ENCODE peak calls at places on chromosome 14, in six cellular contexts. One of them, this sample, is unnamed.

GRCh38 chr14:86892167-86892956 is 1100.6 kb downstream of the GALC start:
- DNase-seq in PC-3: peak; percentile 2
- DNase-seq in MM.1S: no peak
- DNase-seq in neural progenitor cell: peak; percentile 15
- DNase-seq in GM23338: no peak
- DNase-seq in SK-N-SH: no peak
- DNase-seq in this sample: no peak

GRCh38 chr14:73180385-73180805 is 44.1 kb downstream of the PSEN1 start:
- DNase-seq in PC-3: peak; percentile 31
- DNase-seq in MM.1S: no peak
- DNase-seq in neural progenitor cell: no peak
- DNase-seq in GM23338: no peak
- DNase-seq in SK-N-SH: no peak
- DNase-seq in this sample: peak; percentile 89

GRCh38 chr14:56199095-56199975 is 81.1 kb downstream of the PELI2 start:
- DNase-seq in PC-3: no peak
- DNase-seq in MM.1S: no peak
- DNase-seq in neural progenitor cell: no peak
- DNase-seq in GM23338: no peak
- DNase-seq in SK-N-SH: no peak
- DNase-seq in this sample: peak; percentile 97

GRCh38 chr14:105180598-105181528 is at the start of gene NUDT14:
- DNase-seq in PC-3: peak; percentile 77
- DNase-seq in MM.1S: peak; percentile 58
- DNase-seq in neural progenitor cell: peak; percentile 80
- DNase-seq in GM23338: peak; percentile 75
- DNase-seq in SK-N-SH: peak; percentile 96
- DNase-seq in this sample: peak; percentile 86

GRCh38 chr14:94098359-94098758 is 12.2 kb upstream of the IFI27 start:
- DNase-seq in PC-3: no peak
- DNase-seq in MM.1S: no peak
- DNase-seq in neural progenitor cell: no peak
- DNase-seq in GM23338: no peak
- DNase-seq in SK-N-SH: no peak
- DNase-seq in this sample: peak; percentile 72

GRCh38 chr14:90091393-90091792 is 29.6 kb downstream of the KCNK13 start:
- DNase-seq in PC-3: peak; percentile 93
- DNase-seq in MM.1S: no peak
- DNase-seq in neural progenitor cell: no peak
- DNase-seq in GM23338: no peak
- DNase-seq in SK-N-SH: peak; percentile 50
- DNase-seq in this sample: peak; percentile 3

GRCh38 chr14:101127239-101127638 is 223.7 kb upstream of the RTL1 start:
- DNase-seq in PC-3: no peak
- DNase-seq in MM.1S: no peak
- DNase-seq in neural progenitor cell: no peak
- DNase-seq in GM23338: no peak
- DNase-seq in SK-N-SH: peak; percentile 86
- DNase-seq in this sample: peak; percentile 6

GRCh38 chr14:50854521-50854920 is 17.3 kb upstream of the ABHD12B start:
- DNase-seq in PC-3: no peak
- DNase-seq in MM.1S: no peak
- DNase-seq in neural progenitor cell: no peak
- DNase-seq in GM23338: no peak
- DNase-seq in SK-N-SH: no peak
- DNase-seq in this sample: no peak

GRCh38 chr14:68638817-68639517 is 153.9 kb downstream of the ZFP36L1 start:
- DNase-seq in PC-3: no peak
- DNase-seq in MM.1S: no peak
- DNase-seq in neural progenitor cell: no peak
- DNase-seq in GM23338: no peak
- DNase-seq in SK-N-SH: no peak
- DNase-seq in this sample: no peak

GRCh38 chr14:63039800-63040380 is 5.4 kb downstream of the KCNH5 start:
- DNase-seq in PC-3: peak; percentile 86
- DNase-seq in MM.1S: peak; percentile 27
- DNase-seq in neural progenitor cell: peak; percentile 85
- DNase-seq in GM23338: peak; percentile 81
- DNase-seq in SK-N-SH: peak; percentile 35
- DNase-seq in this sample: peak; percentile 19

GRCh38 chr14:104935026-104935650 is 10.5 kb downstream of the PLD4 start:
- DNase-seq in PC-3: no peak
- DNase-seq in MM.1S: no peak
- DNase-seq in neural progenitor cell: no peak
- DNase-seq in GM23338: no peak
- DNase-seq in SK-N-SH: no peak
- DNase-seq in this sample: no peak

GRCh38 chr14:79576434-79576833 is 634.9 kb downstream of the DIO2 start:
- DNase-seq in PC-3: no peak
- DNase-seq in MM.1S: no peak
- DNase-seq in neural progenitor cell: no peak
- DNase-seq in GM23338: no peak
- DNase-seq in SK-N-SH: no peak
- DNase-seq in this sample: no peak

GRCh38 chr14:79571361-79571760 is 639.9 kb downstream of the DIO2 start:
- DNase-seq in PC-3: no peak
- DNase-seq in MM.1S: no peak
- DNase-seq in neural progenitor cell: peak; percentile 40
- DNase-seq in GM23338: no peak
- DNase-seq in SK-N-SH: no peak
- DNase-seq in this sample: no peak

GRCh38 chr14:79573486-79573885 is 637.8 kb downstream of the DIO2 start:
- DNase-seq in PC-3: no peak
- DNase-seq in MM.1S: no peak
- DNase-seq in neural progenitor cell: no peak
- DNase-seq in GM23338: no peak
- DNase-seq in SK-N-SH: no peak
- DNase-seq in this sample: no peak

GRCh38 chr14:79578470-79578869 is 632.8 kb downstream of the DIO2 start:
- DNase-seq in PC-3: no peak
- DNase-seq in MM.1S: no peak
- DNase-seq in neural progenitor cell: no peak
- DNase-seq in GM23338: no peak
- DNase-seq in SK-N-SH: no peak
- DNase-seq in this sample: no peak

GRCh38 chr14:79575032-79575431 is 636.3 kb downstream of the DIO2 start:
- DNase-seq in PC-3: no peak
- DNase-seq in MM.1S: no peak
- DNase-seq in neural progenitor cell: peak; percentile 71
- DNase-seq in GM23338: no peak
- DNase-seq in SK-N-SH: no peak
- DNase-seq in this sample: no peak
- H3K27ac ChIP-seq in PC-3: no peak overlapping the region
- H3K27ac ChIP-seq in MM.1S: no peak overlapping the region
- H3K27ac ChIP-seq in neural progenitor cell: peak overlapping the region; percentile 59
- H3K27ac ChIP-seq in GM23338: no peak overlapping the region
- H3K27ac ChIP-seq in SK-N-SH: no peak overlapping the region
- H3K27ac ChIP-seq in this sample: no peak overlapping the region

GRCh38 chr14:22112004-22112403 is 438.4 kb upstream of the OR4E1 start:
- DNase-seq in PC-3: peak; percentile 33
- DNase-seq in MM.1S: no peak
- DNase-seq in neural progenitor cell: peak; percentile 31
- DNase-seq in GM23338: peak; percentile 63
- DNase-seq in SK-N-SH: peak; percentile 22
- DNase-seq in this sample: no peak
- TF ChIP-seq EZH2phosphoT487 in PC-3: no peak
- TF ChIP-seq EZH2phosphoT487 in MM.1S: no peak
- TF ChIP-seq EZH2phosphoT487 in neural progenitor cell: no peak
- TF ChIP-seq EZH2phosphoT487 in GM23338: no peak
- TF ChIP-seq EZH2phosphoT487 in SK-N-SH: no peak
- TF ChIP-seq EZH2phosphoT487 in this sample: no peak

DNA sequence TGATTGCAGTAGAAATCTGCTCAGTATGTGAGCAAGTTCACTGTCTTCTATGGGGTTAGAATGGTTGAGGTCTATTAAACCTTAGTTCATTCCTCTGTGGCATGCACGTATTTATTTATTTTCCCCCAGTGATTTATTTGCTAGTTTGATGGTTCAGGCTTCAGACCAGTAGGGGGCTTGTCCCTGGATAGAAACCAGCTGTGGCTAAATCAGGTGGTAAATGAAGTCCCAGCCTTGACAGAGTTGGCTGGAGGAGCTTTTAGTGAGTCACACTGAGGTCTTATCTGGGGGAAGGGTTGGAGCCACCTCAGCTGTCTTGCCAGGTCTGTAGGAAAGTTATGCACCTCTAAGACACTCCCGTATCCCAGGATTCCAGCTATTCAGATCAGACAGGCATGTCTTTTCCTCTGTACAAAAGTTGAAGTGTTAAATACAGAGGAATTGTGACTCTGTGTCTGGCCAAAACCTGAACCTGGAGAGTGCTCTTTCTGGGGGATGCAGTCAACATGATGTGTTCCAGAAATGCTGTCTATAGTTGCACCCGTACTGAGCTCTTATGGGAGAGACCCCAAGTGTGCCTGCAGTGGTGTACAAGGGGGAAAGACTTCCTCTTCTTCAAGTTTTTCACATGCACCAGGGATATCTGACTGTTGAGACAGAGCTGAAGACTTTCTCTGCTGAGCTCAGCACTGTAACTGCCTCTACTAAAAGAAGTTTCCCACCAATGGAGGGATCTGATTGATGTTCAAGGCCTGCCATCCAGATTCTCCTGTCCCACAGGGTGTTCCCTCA is 1322.1 kb downstream of the TMEM121 start:
- DNase-seq in PC-3: peak; percentile 86
- DNase-seq in MM.1S: no peak
- DNase-seq in neural progenitor cell: no peak
- DNase-seq in GM23338: no peak
- DNase-seq in SK-N-SH: no peak
- DNase-seq in this sample: no peak
- H3F3A ChIP-seq in PC-3: no peaks in the 10 kb centered on the region
- H3F3A ChIP-seq in MM.1S: no peaks in the 10 kb centered on the region
- H3F3A ChIP-seq in neural progenitor cell: no peaks in the 10 kb centered on the region
- H3F3A ChIP-seq in GM23338: no peaks in the 10 kb centered on the region
- H3F3A ChIP-seq in SK-N-SH: peaks cover 13% of the 10 kb centered on the region
- H3F3A ChIP-seq in this sample: no peaks in the 10 kb centered on the region

GRCh38 chr14:78790262-78790661 is 620.1 kb downstream of the NRXN3 start:
- DNase-seq in PC-3: no peak
- DNase-seq in MM.1S: no peak
- DNase-seq in neural progenitor cell: peak; percentile 37
- DNase-seq in GM23338: peak; percentile 37
- DNase-seq in SK-N-SH: no peak
- DNase-seq in this sample: peak; percentile 4
- H3K27ac ChIP-seq in PC-3: no peak overlapping the region
- H3K27ac ChIP-seq in MM.1S: no peak overlapping the region
- H3K27ac ChIP-seq in neural progenitor cell: no peak overlapping the region
- H3K27ac ChIP-seq in GM23338: no peak overlapping the region
- H3K27ac ChIP-seq in SK-N-SH: no peak overlapping the region
- H3K27ac ChIP-seq in this sample: no peak overlapping the region

DNA sequence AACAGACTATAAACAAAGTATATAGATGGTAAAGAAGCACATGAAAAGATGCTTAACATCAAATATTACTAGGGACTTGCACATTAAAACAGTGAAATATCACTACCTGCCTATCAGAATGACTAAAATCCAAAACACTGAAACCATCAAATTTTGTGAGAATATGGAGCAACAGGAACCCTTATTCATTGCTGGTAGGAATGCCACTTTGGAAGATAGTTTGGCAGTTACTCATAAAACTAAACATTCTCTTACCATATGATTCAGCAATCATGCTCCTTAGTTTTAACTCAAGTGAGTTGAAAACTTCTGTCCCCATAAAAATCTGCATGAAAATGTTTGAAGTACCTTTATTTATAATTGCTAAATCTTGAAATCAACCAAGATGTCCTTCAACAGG is 297.6 kb downstream of the DAD1 start:
- DNase-seq in PC-3: peak; percentile 83
- DNase-seq in MM.1S: no peak
- DNase-seq in neural progenitor cell: no peak
- DNase-seq in GM23338: no peak
- DNase-seq in SK-N-SH: no peak
- DNase-seq in this sample: peak; percentile 3
- TF ChIP-seq EZH2phosphoT487 in PC-3: no peak
- TF ChIP-seq EZH2phosphoT487 in MM.1S: no peak
- TF ChIP-seq EZH2phosphoT487 in neural progenitor cell: no peak
- TF ChIP-seq EZH2phosphoT487 in GM23338: no peak
- TF ChIP-seq EZH2phosphoT487 in SK-N-SH: no peak
- TF ChIP-seq EZH2phosphoT487 in this sample: no peak

DNA sequence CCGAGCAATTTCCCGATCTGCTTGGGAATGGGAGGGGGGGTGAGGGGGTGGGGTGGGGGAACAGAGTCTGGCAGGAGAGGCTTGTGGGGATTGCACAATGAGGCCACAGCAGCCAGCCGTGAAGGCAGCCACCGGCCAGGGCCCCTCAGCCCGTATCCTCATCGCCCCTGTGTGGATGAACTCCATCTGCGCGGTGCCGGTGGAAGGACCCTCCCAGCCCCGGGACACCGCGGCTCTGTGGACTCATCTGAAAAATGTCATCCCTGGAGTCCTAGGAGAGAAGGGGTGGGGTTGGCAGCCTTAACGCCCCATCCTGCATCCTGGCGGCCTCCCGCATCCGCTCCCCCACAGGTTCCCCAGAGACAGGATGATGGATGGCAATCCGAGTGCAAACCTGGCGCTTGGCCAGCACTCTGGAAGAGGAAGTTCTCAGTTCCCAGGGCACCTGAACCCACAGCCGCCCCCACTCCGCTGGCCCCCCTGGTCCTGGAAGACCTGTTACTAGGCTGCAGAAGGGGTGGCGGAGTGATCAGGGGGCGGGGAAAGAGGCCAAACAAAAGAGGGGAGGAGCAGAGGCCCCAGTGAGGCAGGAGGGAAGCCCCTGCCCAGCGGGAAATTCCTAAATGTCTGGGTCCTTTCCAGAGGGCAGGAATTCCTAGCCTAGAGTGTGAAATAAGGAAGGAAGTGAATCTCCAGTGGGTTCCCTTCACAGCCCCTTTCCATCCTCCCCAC is 1.2 kb upstream of the TNFAIP2 start:
- DNase-seq in PC-3: peak; percentile 65
- DNase-seq in MM.1S: no peak
- DNase-seq in neural progenitor cell: peak; percentile 69
- DNase-seq in GM23338: peak; percentile 74
- DNase-seq in SK-N-SH: peak; percentile 86
- DNase-seq in this sample: peak; percentile 63
- H3F3A ChIP-seq in PC-3: no peaks in the 10 kb centered on the region
- H3F3A ChIP-seq in MM.1S: no peaks in the 10 kb centered on the region
- H3F3A ChIP-seq in neural progenitor cell: peaks cover 33% of the 10 kb centered on the region
- H3F3A ChIP-seq in GM23338: no peaks in the 10 kb centered on the region
- H3F3A ChIP-seq in SK-N-SH: peaks cover 9% of the 10 kb centered on the region
- H3F3A ChIP-seq in this sample: no peaks in the 10 kb centered on the region

GRCh38 chr14:74955229-74955999 is at the start of gene PGF:
- DNase-seq in PC-3: peak; percentile 15
- DNase-seq in MM.1S: no peak
- DNase-seq in neural progenitor cell: peak; percentile 90
- DNase-seq in GM23338: peak; percentile 80
- DNase-seq in SK-N-SH: peak; percentile 93
- DNase-seq in this sample: peak; percentile 76

GRCh38 chr14:74952697-74953484 is 2.5 kb downstream of the PGF start:
- DNase-seq in PC-3: no peak
- DNase-seq in MM.1S: no peak
- DNase-seq in neural progenitor cell: no peak
- DNase-seq in GM23338: no peak
- DNase-seq in SK-N-SH: no peak
- DNase-seq in this sample: no peak

GRCh38 chr14:74953686-74954085 is 1.7 kb downstream of the PGF start:
- DNase-seq in PC-3: no peak
- DNase-seq in MM.1S: no peak
- DNase-seq in neural progenitor cell: no peak
- DNase-seq in GM23338: no peak
- DNase-seq in SK-N-SH: no peak
- DNase-seq in this sample: no peak

GRCh38 chr14:74954947-74955228 is 509 bp downstream of the PGF start:
- DNase-seq in PC-3: no peak
- DNase-seq in MM.1S: no peak
- DNase-seq in neural progenitor cell: no peak
- DNase-seq in GM23338: no peak
- DNase-seq in SK-N-SH: peak; percentile 45
- DNase-seq in this sample: no peak

GRCh38 chr14:74954232-74954946 is 1.0 kb downstream of the PGF start:
- DNase-seq in PC-3: no peak
- DNase-seq in MM.1S: no peak
- DNase-seq in neural progenitor cell: peak; percentile 65
- DNase-seq in GM23338: no peak
- DNase-seq in SK-N-SH: peak; percentile 82
- DNase-seq in this sample: no peak
- H3K27ac ChIP-seq in PC-3: no peak overlapping the region
- H3K27ac ChIP-seq in MM.1S: no peak overlapping the region
- H3K27ac ChIP-seq in neural progenitor cell: no peak overlapping the region
- H3K27ac ChIP-seq in GM23338: no peak overlapping the region
- H3K27ac ChIP-seq in SK-N-SH: no peak overlapping the region
- H3K27ac ChIP-seq in this sample: no peak overlapping the region